ENCODE peak calls at places on chromosomes 5 and 9, in eight cellular contexts. L is left ventricle myocardium inferior, S is spleen, E is HFF-Myc, M is astrocyte, O is AG04449, U is right lobe of liver, W is fibroblast of pulmonary artery. K is an unnamed sample.

GRCh38 chr9:101380295-101380694 is 4.5 kb downstream of the BAAT start:
- DNase-seq in L (no peak), S (no peak), E (no peak), M (no peak), O (no peak), U (no peak), W (no peak), K (no peak)

GRCh38 chr9:96187108-96187695 is 114.8 kb downstream of the HSD17B3 start:
- DNase-seq in L (no peak), S (no peak), E (no peak), M (no peak), O (no peak), U (no peak), W (no peak), K (no peak)

GRCh38 chr9:71725590-71726338 is 42.5 kb downstream of the CEMIP2 start:
- DNase-seq in L (no peak), S (no peak), E (peak), M (peak), O (no peak), U (no peak), W (peak), K (peak)

GRCh38 chr9:71506821-71507220 is 261.5 kb downstream of the CEMIP2 start:
- DNase-seq in L (no peak), S (no peak), E (no peak), M (peak), O (no peak), U (no peak), W (peak), K (peak)

GRCh38 chr9:70600479-70600878 is 186.0 kb upstream of the KLF9 start:
- DNase-seq in L (peak), S (no peak), E (no peak), M (peak), O (no peak), U (no peak), W (peak), K (peak)

GRCh38 chr5:58462623-58463230 is 2.8 kb upstream of the PLK2 start:
- DNase-seq in L (no peak), S (no peak), E (peak), M (peak), O (no peak), U (no peak), W (peak), K (peak)

GRCh38 chr9:124122321-124122720 is 110.8 kb downstream of the LHX2 start:
- DNase-seq in L (no peak), S (no peak), E (no peak), M (no peak), O (no peak), U (no peak), W (no peak), K (no peak)

GRCh38 chr9:35116898-35117551 is 1.4 kb upstream of the ATOSB start:
- DNase-seq in L (peak), S (peak), E (peak), M (peak), O (peak), U (peak), W (peak), K (peak)

GRCh38 chr9:114181583-114182409 is 26.5 kb downstream of the COL27A1 start:
- DNase-seq in L (no peak), S (peak), E (no peak), M (no peak), O (no peak), U (no peak), W (no peak), K (peak)

GRCh38 chr9:6938447-6938846 is 180.7 kb downstream of the KDM4C start:
- DNase-seq in L (no peak), S (no peak), E (peak), M (peak), O (peak), U (no peak), W (peak), K (peak)

GRCh38 chr9:71706172-71706571 is 62.1 kb downstream of the CEMIP2 start:
- DNase-seq in L (no peak), S (no peak), E (no peak), M (no peak), O (no peak), U (no peak), W (no peak), K (no peak)

GRCh38 chr9:84811726-84812074 is 142.2 kb downstream of the NTRK2 start:
- DNase-seq in L (no peak), S (no peak), E (no peak), M (no peak), O (no peak), U (no peak), W (no peak), K (no peak)

GRCh38 chr9:88995205-88995604 is 3.9 kb downstream of the S1PR3 start:
- DNase-seq in L (no peak), S (no peak), E (peak), M (no peak), O (no peak), U (no peak), W (no peak), K (peak)
- H3K4me3 ChIP-seq in L (peak), S (no peak), E (peak), M (no peak), O (no peak), U (no peak), W (no peak), K (peak)

DNA sequence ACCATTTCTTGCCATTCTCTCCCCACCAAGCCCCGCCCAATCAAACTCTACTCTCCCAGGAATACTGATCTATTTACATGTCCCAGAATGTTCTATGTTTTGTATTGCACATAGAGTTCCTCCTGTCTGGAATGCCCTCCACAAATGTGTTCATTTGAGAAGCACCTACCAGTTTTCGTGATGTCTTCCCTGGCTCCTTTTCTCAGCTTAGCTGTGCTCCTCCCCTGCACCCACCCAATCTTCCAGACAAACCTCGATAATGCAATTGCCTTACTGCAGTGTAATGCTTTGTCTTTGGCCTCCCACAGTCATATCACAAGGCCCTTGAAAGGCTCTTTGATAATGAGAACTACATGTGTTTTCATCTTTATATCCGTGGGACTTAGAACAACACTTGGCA is 214.5 kb upstream of the ANKRD55 start:
- DNase-seq in L (no peak), S (no peak), E (no peak), M (no peak), O (no peak), U (no peak), W (no peak), K (no peak)
- TF ChIP-seq CTCF in L (no peak), S (no peak), E (no peak), M (no peak), O (no peak), U (no peak), W (no peak), K (no peak)

GRCh38 chr5:143244990-143245389 is 158.5 kb downstream of the NR3C1 start:
- DNase-seq in L (no peak), S (no peak), E (no peak), M (peak), O (no peak), U (no peak), W (no peak), K (peak)

GRCh38 chr5:143248391-143248790 is 155.1 kb downstream of the NR3C1 start:
- DNase-seq in L (no peak), S (no peak), E (no peak), M (no peak), O (no peak), U (no peak), W (no peak), K (peak)

GRCh38 chr5:143244000-143244736 is 159.3 kb downstream of the NR3C1 start:
- DNase-seq in L (peak), S (no peak), E (peak), M (peak), O (peak), U (no peak), W (peak), K (peak)

GRCh38 chr5:143247134-143247815 is 156.2 kb downstream of the NR3C1 start:
- DNase-seq in L (no peak), S (no peak), E (no peak), M (no peak), O (no peak), U (no peak), W (no peak), K (no peak)

DNA sequence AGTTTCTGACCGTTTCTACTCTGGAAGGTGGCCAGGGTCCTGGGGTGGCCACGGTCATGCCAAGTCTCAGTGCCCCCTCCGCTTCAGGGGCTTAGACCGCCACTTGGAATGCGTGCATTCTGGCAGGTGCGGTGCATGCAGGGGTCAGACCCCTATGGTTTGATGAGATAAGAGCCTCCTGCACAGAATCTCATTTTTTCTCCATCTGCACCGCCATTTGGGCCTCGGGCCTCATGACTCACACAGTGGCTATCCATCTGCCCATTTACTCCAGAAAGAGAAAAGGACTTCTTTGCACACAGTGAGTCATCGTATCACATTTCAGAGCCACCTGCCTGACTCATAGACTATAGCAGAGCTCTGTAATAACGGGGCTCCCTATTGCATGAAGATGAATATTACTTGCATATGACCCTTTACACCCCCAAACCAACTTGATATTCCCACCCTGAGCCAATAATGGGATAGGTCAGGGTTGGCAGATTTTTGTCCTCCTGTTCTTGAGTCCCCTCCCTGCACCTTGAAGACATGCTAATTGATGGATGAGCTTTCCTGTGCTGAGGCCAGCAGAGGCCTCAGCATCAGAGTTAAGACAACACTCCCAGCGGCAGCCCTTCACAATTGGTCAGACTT is 157.4 kb downstream of the NR3C1 start:
- DNase-seq in L (no peak), S (no peak), E (peak), M (peak), O (peak), U (no peak), W (peak), K (peak)
- H3K4me3 ChIP-seq in L (no peak), S (no peak), E (no peak), M (no peak), O (no peak), U (no peak), W (no peak), K (no peak)

GRCh38 chr5:136057401-136057951 is 28.7 kb downstream of the TGFBI start:
- DNase-seq in L (no peak), S (peak), E (no peak), M (peak), O (no peak), U (no peak), W (peak), K (peak)

GRCh38 chr5:136056771-136057335 is 28.1 kb downstream of the TGFBI start:
- DNase-seq in L (no peak), S (peak), E (no peak), M (no peak), O (no peak), U (no peak), W (no peak), K (no peak)

GRCh38 chr5:136058972-136059354 is 30.2 kb downstream of the TGFBI start:
- DNase-seq in L (no peak), S (no peak), E (no peak), M (no peak), O (no peak), U (no peak), W (no peak), K (no peak)

GRCh38 chr5:136056336-136056735 is 27.5 kb downstream of the TGFBI start:
- DNase-seq in L (no peak), S (no peak), E (no peak), M (no peak), O (no peak), U (no peak), W (no peak), K (no peak)

DNA sequence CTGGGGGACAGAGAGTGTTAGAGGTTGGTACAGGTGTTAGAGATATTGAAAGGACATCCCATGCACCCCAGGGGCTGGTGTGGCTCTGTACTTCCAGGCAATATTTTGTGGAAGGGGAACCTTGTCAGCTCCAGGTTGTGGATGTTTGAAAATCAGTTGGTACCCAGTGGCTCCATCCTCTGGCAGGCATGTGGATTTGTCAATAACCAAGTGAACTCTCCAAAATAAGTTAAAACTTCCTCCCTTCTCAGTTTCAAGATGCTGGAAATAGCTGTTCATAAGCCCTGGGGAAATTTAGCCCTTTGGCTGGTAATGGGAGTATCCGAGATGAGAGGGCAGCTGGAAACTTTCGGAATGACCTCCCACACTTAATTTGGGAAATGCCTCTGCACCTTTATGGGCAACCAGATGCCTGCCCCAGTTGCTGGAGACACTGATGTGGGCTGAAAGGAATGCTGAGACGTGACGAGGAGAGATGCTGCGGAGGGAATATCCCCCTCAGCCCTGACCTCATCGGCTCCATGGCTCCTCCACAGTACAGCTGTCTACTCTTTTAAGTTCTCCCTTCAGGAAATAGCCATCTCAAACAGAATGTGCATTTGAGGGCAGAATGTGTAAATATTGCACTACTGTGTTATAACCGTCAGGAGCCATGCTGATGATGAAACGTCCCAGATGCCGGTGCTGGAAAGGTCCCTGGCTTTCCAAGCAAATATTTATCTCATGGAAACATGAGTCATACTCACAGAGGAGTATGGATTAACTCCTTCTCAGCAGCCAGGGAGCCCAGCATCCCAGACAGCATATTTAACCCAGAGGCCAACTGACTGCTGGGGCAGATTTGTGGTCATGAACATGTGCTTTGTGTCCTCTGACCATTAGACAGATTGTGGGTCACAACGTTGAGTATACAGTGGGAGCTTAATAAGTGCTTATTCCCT is 29.5 kb downstream of the TGFBI start:
- DNase-seq in L (peak), S (peak), E (peak), M (peak), O (peak), U (peak), W (peak), K (peak)
- TF ChIP-seq CTCF in L (peak), S (no peak), E (peak), M (peak), O (peak), U (peak), W (peak), K (peak)